ENCODE peak calls at places on chromosomes 6 and 20, in seven cellular contexts. One of them, this sample, is unnamed.

GRCh38 chr6:168363811-168364792 is 44.5 kb upstream of the DACT2 start:
- DNase-seq in endodermal cell: peak; percentile 78
- DNase-seq in GM23248: no peak
- DNase-seq in CD8-positive, alpha-beta T cell: no peak
- DNase-seq in mammary epithelial cell: no peak
- DNase-seq in adrenal gland: no peak
- DNase-seq in neural progenitor cell: no peak
- DNase-seq in this sample: no peak

GRCh38 chr20:31707994-31708744 is 14.5 kb downstream of the BCL2L1 start:
- DNase-seq in endodermal cell: peak; percentile 47
- DNase-seq in GM23248: no peak
- DNase-seq in CD8-positive, alpha-beta T cell: no peak
- DNase-seq in mammary epithelial cell: no peak
- DNase-seq in adrenal gland: peak; percentile 62
- DNase-seq in neural progenitor cell: no peak
- DNase-seq in this sample: peak; percentile 89

GRCh38 chr6:127053032-127053908 is 65.2 kb upstream of the RSPO3 start:
- DNase-seq in endodermal cell: no peak
- DNase-seq in GM23248: peak; percentile 41
- DNase-seq in CD8-positive, alpha-beta T cell: no peak
- DNase-seq in mammary epithelial cell: no peak
- DNase-seq in adrenal gland: no peak
- DNase-seq in neural progenitor cell: no peak
- DNase-seq in this sample: no peak

GRCh38 chr6:29529956-29530355 is 29.6 kb downstream of the UBD start:
- DNase-seq in endodermal cell: peak; percentile 27
- DNase-seq in GM23248: no peak
- DNase-seq in CD8-positive, alpha-beta T cell: no peak
- DNase-seq in mammary epithelial cell: no peak
- DNase-seq in adrenal gland: no peak
- DNase-seq in neural progenitor cell: no peak
- DNase-seq in this sample: no peak

GRCh38 chr20:40770564-40771307 is 81.7 kb upstream of the MAFB start:
- DNase-seq in endodermal cell: no peak
- DNase-seq in GM23248: no peak
- DNase-seq in CD8-positive, alpha-beta T cell: peak; percentile 13
- DNase-seq in mammary epithelial cell: no peak
- DNase-seq in adrenal gland: no peak
- DNase-seq in neural progenitor cell: no peak
- DNase-seq in this sample: no peak

GRCh38 chr20:10853176-10853575 is 179.4 kb upstream of the JAG1 start:
- DNase-seq in endodermal cell: no peak
- DNase-seq in GM23248: peak; percentile 3
- DNase-seq in CD8-positive, alpha-beta T cell: no peak
- DNase-seq in mammary epithelial cell: no peak
- DNase-seq in adrenal gland: no peak
- DNase-seq in neural progenitor cell: peak; percentile 52
- DNase-seq in this sample: no peak

GRCh38 chr20:44678990-44679611 is 27.6 kb upstream of the ADA start:
- DNase-seq in endodermal cell: no peak
- DNase-seq in GM23248: no peak
- DNase-seq in CD8-positive, alpha-beta T cell: no peak
- DNase-seq in mammary epithelial cell: no peak
- DNase-seq in adrenal gland: no peak
- DNase-seq in neural progenitor cell: no peak
- DNase-seq in this sample: no peak

GRCh38 chr6:144582939-144583613 is 297.9 kb downstream of the UTRN start:
- DNase-seq in endodermal cell: peak; percentile 65
- DNase-seq in GM23248: peak; percentile 59
- DNase-seq in CD8-positive, alpha-beta T cell: peak; percentile 64
- DNase-seq in mammary epithelial cell: no peak
- DNase-seq in adrenal gland: peak; percentile 36
- DNase-seq in neural progenitor cell: peak; percentile 27
- DNase-seq in this sample: peak; percentile 15

GRCh38 chr6:45965007-45965406 is 50.7 kb downstream of the CLIC5 start:
- DNase-seq in endodermal cell: no peak
- DNase-seq in GM23248: peak; percentile 63
- DNase-seq in CD8-positive, alpha-beta T cell: no peak
- DNase-seq in mammary epithelial cell: peak; percentile 45
- DNase-seq in adrenal gland: no peak
- DNase-seq in neural progenitor cell: no peak
- DNase-seq in this sample: no peak

GRCh38 chr20:50642288-50642803 is 49.0 kb downstream of the RIPOR3 start:
- DNase-seq in endodermal cell: peak; percentile 90
- DNase-seq in GM23248: no peak
- DNase-seq in CD8-positive, alpha-beta T cell: no peak
- DNase-seq in mammary epithelial cell: no peak
- DNase-seq in adrenal gland: no peak
- DNase-seq in neural progenitor cell: peak; percentile 64
- DNase-seq in this sample: no peak

DNA sequence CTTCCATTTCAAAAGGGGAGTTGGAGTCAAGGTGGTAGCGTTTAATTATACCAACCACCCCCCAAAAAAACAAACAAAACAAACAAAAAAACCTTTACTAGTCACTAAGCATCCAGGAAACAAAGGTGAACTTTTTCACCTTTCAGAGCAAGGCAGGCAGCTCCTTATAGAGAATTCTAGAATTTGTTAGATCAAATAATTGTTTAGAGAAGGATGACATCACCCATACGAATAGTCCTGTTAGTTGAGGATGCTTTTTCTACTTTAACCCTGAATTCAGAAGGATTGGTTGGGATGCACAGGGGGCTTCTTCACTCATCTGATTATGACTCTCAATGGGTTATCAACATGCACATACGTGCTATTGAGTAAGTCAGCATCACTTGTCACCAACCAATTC is 44.3 kb downstream of the GNAS start:
- DNase-seq in endodermal cell: no peak
- DNase-seq in GM23248: peak; percentile 36
- DNase-seq in CD8-positive, alpha-beta T cell: no peak
- DNase-seq in mammary epithelial cell: no peak
- DNase-seq in adrenal gland: no peak
- DNase-seq in neural progenitor cell: no peak
- DNase-seq in this sample: no peak
- H3K4me1 ChIP-seq in endodermal cell: peaks cover 34% of the 10 kb centered on the region
- H3K4me1 ChIP-seq in GM23248: peaks cover 55% of the 10 kb centered on the region
- H3K4me1 ChIP-seq in CD8-positive, alpha-beta T cell: peaks cover 48% of the 10 kb centered on the region
- H3K4me1 ChIP-seq in mammary epithelial cell: peaks cover 24% of the 10 kb centered on the region
- H3K4me1 ChIP-seq in adrenal gland: peaks cover 46% of the 10 kb centered on the region
- H3K4me1 ChIP-seq in neural progenitor cell: peaks cover 85% of the 10 kb centered on the region
- H3K4me1 ChIP-seq in this sample: peaks cover 60% of the 10 kb centered on the region

DNA sequence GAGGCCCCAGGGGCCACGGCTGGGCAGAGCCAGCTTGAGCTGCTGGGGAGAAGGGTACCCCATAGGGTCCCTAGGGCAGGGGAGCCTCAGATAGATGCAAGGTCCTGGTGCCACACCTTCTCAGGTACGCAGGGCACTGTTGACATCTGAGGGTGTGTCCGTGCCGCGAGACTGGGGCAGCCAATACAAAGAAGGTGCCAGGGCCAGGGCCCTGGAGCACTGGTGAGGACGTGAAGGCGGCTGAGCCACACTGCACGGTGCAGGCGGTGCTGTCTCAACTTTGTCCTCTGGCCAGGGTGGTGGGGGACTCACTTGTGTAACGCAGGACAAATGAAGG is 649 bp upstream of the LRRC73 start:
- DNase-seq in endodermal cell: no peak
- DNase-seq in GM23248: no peak
- DNase-seq in CD8-positive, alpha-beta T cell: no peak
- DNase-seq in mammary epithelial cell: no peak
- DNase-seq in adrenal gland: no peak
- DNase-seq in neural progenitor cell: no peak
- DNase-seq in this sample: peak; percentile 42
- H3K4me1 ChIP-seq in endodermal cell: peaks cover 4% of the 10 kb centered on the region
- H3K4me1 ChIP-seq in GM23248: peaks cover 11% of the 10 kb centered on the region
- H3K4me1 ChIP-seq in CD8-positive, alpha-beta T cell: peaks cover 28% of the 10 kb centered on the region
- H3K4me1 ChIP-seq in mammary epithelial cell: peaks cover 20% of the 10 kb centered on the region
- H3K4me1 ChIP-seq in adrenal gland: peaks cover 23% of the 10 kb centered on the region
- H3K4me1 ChIP-seq in neural progenitor cell: peaks cover 3% of the 10 kb centered on the region
- H3K4me1 ChIP-seq in this sample: peaks cover 42% of the 10 kb centered on the region

GRCh38 chr6:107491791-107492674 is 2.1 kb downstream of the SOBP start:
- DNase-seq in endodermal cell: no peak
- DNase-seq in GM23248: peak; percentile 72
- DNase-seq in CD8-positive, alpha-beta T cell: no peak
- DNase-seq in mammary epithelial cell: peak; percentile 70
- DNase-seq in adrenal gland: peak; percentile 27
- DNase-seq in neural progenitor cell: no peak
- DNase-seq in this sample: no peak

GRCh38 chr6:107495196-107495643 is 5.3 kb downstream of the SOBP start:
- DNase-seq in endodermal cell: no peak
- DNase-seq in GM23248: peak; percentile 50
- DNase-seq in CD8-positive, alpha-beta T cell: no peak
- DNase-seq in mammary epithelial cell: no peak
- DNase-seq in adrenal gland: peak; percentile 17
- DNase-seq in neural progenitor cell: no peak
- DNase-seq in this sample: no peak

GRCh38 chr6:107496041-107496440 is 6.1 kb downstream of the SOBP start:
- DNase-seq in endodermal cell: no peak
- DNase-seq in GM23248: no peak
- DNase-seq in CD8-positive, alpha-beta T cell: no peak
- DNase-seq in mammary epithelial cell: no peak
- DNase-seq in adrenal gland: no peak
- DNase-seq in neural progenitor cell: no peak
- DNase-seq in this sample: no peak

GRCh38 chr6:107493158-107494057 is 3.5 kb downstream of the SOBP start:
- DNase-seq in endodermal cell: no peak
- DNase-seq in GM23248: peak; percentile 24
- DNase-seq in CD8-positive, alpha-beta T cell: no peak
- DNase-seq in mammary epithelial cell: no peak
- DNase-seq in adrenal gland: peak; percentile 19
- DNase-seq in neural progenitor cell: peak; percentile 85
- DNase-seq in this sample: peak; percentile 6

GRCh38 chr6:107496892-107497684 is 7.2 kb downstream of the SOBP start:
- DNase-seq in endodermal cell: no peak
- DNase-seq in GM23248: no peak
- DNase-seq in CD8-positive, alpha-beta T cell: no peak
- DNase-seq in mammary epithelial cell: no peak
- DNase-seq in adrenal gland: no peak
- DNase-seq in neural progenitor cell: no peak
- DNase-seq in this sample: no peak
- H3K4me1 ChIP-seq in endodermal cell: no peaks in the 10 kb centered on the region
- H3K4me1 ChIP-seq in GM23248: peaks cover 8% of the 10 kb centered on the region
- H3K4me1 ChIP-seq in CD8-positive, alpha-beta T cell: no peaks in the 10 kb centered on the region
- H3K4me1 ChIP-seq in mammary epithelial cell: peaks cover 4% of the 10 kb centered on the region
- H3K4me1 ChIP-seq in adrenal gland: peaks cover 50% of the 10 kb centered on the region
- H3K4me1 ChIP-seq in neural progenitor cell: peaks cover 62% of the 10 kb centered on the region
- H3K4me1 ChIP-seq in this sample: no peaks in the 10 kb centered on the region

DNA sequence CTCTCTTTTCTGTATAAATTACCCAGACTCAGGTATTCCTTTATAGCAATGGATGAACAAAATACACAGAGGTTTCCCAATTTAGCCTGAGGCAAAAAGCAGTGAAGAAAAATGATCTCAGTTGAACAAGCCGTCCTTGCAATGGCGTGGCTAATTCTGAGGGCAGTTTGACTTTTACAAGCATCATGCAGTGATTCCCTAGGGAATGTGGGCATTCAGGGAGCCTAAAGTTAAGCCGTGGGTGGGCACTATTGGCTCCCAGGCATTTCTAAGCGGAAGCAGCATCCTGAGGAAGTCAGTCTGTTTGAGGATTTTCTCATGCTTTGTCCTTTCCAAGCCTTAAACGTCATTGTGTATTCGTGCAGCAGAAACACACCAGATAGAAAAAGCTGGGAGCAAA is 133.9 kb downstream of the MYLK4 start:
- DNase-seq in endodermal cell: no peak
- DNase-seq in GM23248: no peak
- DNase-seq in CD8-positive, alpha-beta T cell: no peak
- DNase-seq in mammary epithelial cell: no peak
- DNase-seq in adrenal gland: no peak
- DNase-seq in neural progenitor cell: peak; percentile 60
- DNase-seq in this sample: no peak
- H3K4me1 ChIP-seq in endodermal cell: no peaks in the 10 kb centered on the region
- H3K4me1 ChIP-seq in GM23248: no peaks in the 10 kb centered on the region
- H3K4me1 ChIP-seq in CD8-positive, alpha-beta T cell: no peaks in the 10 kb centered on the region
- H3K4me1 ChIP-seq in mammary epithelial cell: no peaks in the 10 kb centered on the region
- H3K4me1 ChIP-seq in adrenal gland: peaks cover 4% of the 10 kb centered on the region
- H3K4me1 ChIP-seq in neural progenitor cell: peaks cover 7% of the 10 kb centered on the region
- H3K4me1 ChIP-seq in this sample: no peaks in the 10 kb centered on the region